ENCODE peak calls at places on chromosomes 3 and 15, in seven cellular contexts. K is neural crest cell, Y is mesothelial cell of epicardium, X is PC-3, N is tibial artery, H is mammary epithelial cell, T is BE2C. U is an unnamed sample.

GRCh38 chr15:39266882-39267281 is 314.0 kb upstream of the THBS1 start:
- DNase-seq in K (no peak), Y (no peak), X (peak; percentile 33), N (no peak), H (no peak), T (no peak), U (no peak)

GRCh38 chr15:38706956-38707355 is 142.3 kb upstream of the RASGRP1 start:
- DNase-seq in K (no peak), Y (no peak), X (peak; percentile 25), N (no peak), H (no peak), T (no peak), U (no peak)

GRCh38 chr15:101454365-101454764 is 35.1 kb downstream of the PCSK6 start:
- DNase-seq in K (no peak), Y (no peak), X (no peak), N (no peak), H (no peak), T (no peak), U (no peak)

GRCh38 chr15:97156739-97157265 is 803.7 kb upstream of the ARRDC4 start:
- DNase-seq in K (no peak), Y (no peak), X (no peak), N (no peak), H (no peak), T (no peak), U (no peak)

GRCh38 chr3:15241341-15241740 is 35.3 kb downstream of the CAPN7 start:
- DNase-seq in K (no peak), Y (no peak), X (peak; percentile 34), N (no peak), H (no peak), T (peak; percentile 34), U (no peak)

GRCh38 chr3:156691920-156692319 is 17.5 kb downstream of the TIPARP start:
- DNase-seq in K (no peak), Y (no peak), X (peak; percentile 67), N (no peak), H (peak; percentile 36), T (no peak), U (no peak)

GRCh38 chr3:66473637-66474036 is 27.2 kb downstream of the LRIG1 start:
- DNase-seq in K (no peak), Y (no peak), X (peak; percentile 7), N (no peak), H (no peak), T (no peak), U (no peak)

GRCh38 chr3:139633511-139633910 is 44.3 kb downstream of the NMNAT3 start:
- DNase-seq in K (no peak), Y (no peak), X (no peak), N (no peak), H (no peak), T (no peak), U (no peak)

GRCh38 chr3:83354205-83354604 is 1592.8 kb upstream of the GBE1 start:
- DNase-seq in K (no peak), Y (no peak), X (no peak), N (no peak), H (no peak), T (no peak), U (no peak)

GRCh38 chr3:14799146-14799545 is 19.6 kb upstream of the FGD5 start:
- DNase-seq in K (no peak), Y (no peak), X (peak; percentile 44), N (no peak), H (no peak), T (no peak), U (no peak)

GRCh38 chr3:195154793-195155535 is 116.0 kb downstream of the XXYLT1 start:
- DNase-seq in K (no peak), Y (peak; percentile 76), X (peak; percentile 88), N (peak; percentile 83), H (peak; percentile 84), T (peak; percentile 90), U (peak; percentile 70)

GRCh38 chr3:139588450-139588849 is 48.9 kb upstream of the RBP1 start:
- DNase-seq in K (no peak), Y (no peak), X (peak; percentile 31), N (no peak), H (peak; percentile 36), T (peak; percentile 63), U (no peak)

GRCh38 chr3:101513419-101513986 is 491 bp upstream of the SENP7 start:
- DNase-seq in K (no peak), Y (no peak), X (no peak), N (no peak), H (no peak), T (no peak), U (no peak)

GRCh38 chr3:105119801-105120340 is 246.8 kb upstream of the ALCAM start:
- DNase-seq in K (no peak), Y (no peak), X (peak; percentile 93), N (no peak), H (peak; percentile 39), T (no peak), U (no peak)

GRCh38 chr15:89299896-89300295 is 34.7 kb downstream of the POLG start:
- DNase-seq in K (no peak), Y (no peak), X (peak; percentile 23), N (no peak), H (no peak), T (no peak), U (no peak)

GRCh38 chr3:181565416-181565815 is 146.3 kb upstream of the SOX2 start:
- DNase-seq in K (no peak), Y (no peak), X (no peak), N (no peak), H (no peak), T (no peak), U (no peak)

GRCh38 chr3:188842628-188843027 is 329.1 kb upstream of the TPRG1 start:
- DNase-seq in K (no peak), Y (no peak), X (no peak), N (no peak), H (peak; percentile 26), T (no peak), U (no peak)

GRCh38 chr15:95346856-95347255 is 983.6 kb upstream of the NR2F2 start:
- DNase-seq in K (no peak), Y (no peak), X (no peak), N (no peak), H (no peak), T (no peak), U (no peak)

GRCh38 chr3:138381950-138382715 is 33.8 kb downstream of the MRAS start:
- DNase-seq in K (no peak), Y (no peak), X (no peak), N (peak; percentile 88), H (peak; percentile 84), T (no peak), U (no peak)

GRCh38 chr3:100761211-100761921 is 52.1 kb downstream of the TFG start:
- DNase-seq in K (no peak), Y (no peak), X (peak; percentile 50), N (no peak), H (no peak), T (no peak), U (no peak)

GRCh38 chr15:53434174-53434678 is 325.2 kb downstream of the WDR72 start:
- DNase-seq in K (no peak), Y (no peak), X (no peak), N (no peak), H (no peak), T (no peak), U (no peak)

GRCh38 chr3:143252931-143253330 is 133.4 kb downstream of the CHST2 start:
- DNase-seq in K (no peak), Y (no peak), X (no peak), N (no peak), H (peak; percentile 12), T (no peak), U (no peak)

GRCh38 chr15:32130823-32131222 is 100.5 kb downstream of the CHRNA7 start:
- DNase-seq in K (no peak), Y (no peak), X (no peak), N (no peak), H (no peak), T (no peak), U (no peak)

GRCh38 chr3:140403559-140403958 is 274.3 kb upstream of the TRIM42 start:
- DNase-seq in K (no peak), Y (no peak), X (no peak), N (no peak), H (no peak), T (no peak), U (no peak)

GRCh38 chr3:143595456-143596077 is 252.7 kb downstream of the SLC9A9 start:
- DNase-seq in K (no peak), Y (no peak), X (no peak), N (no peak), H (no peak), T (no peak), U (no peak)

GRCh38 chr15:80977627-80978036 is 12.0 kb downstream of the MESD start:
- DNase-seq in K (peak; percentile 63), Y (peak; percentile 58), X (peak; percentile 43), N (peak; percentile 75), H (no peak), T (peak; percentile 48), U (no peak)

GRCh38 chr15:47983533-47983932 is 137.3 kb upstream of the SLC24A5 start:
- DNase-seq in K (no peak), Y (no peak), X (peak; percentile 13), N (no peak), H (no peak), T (no peak), U (no peak)
- TF ChIP-seq CTCF in K (no peak), Y (no peak), X (peak; percentile 40), N (no peak), H (peak; percentile 36), T (no peak), U (no peak)

GRCh38 chr3:23800731-23801130 is 5.0 kb upstream of the UBE2E1 start:
- DNase-seq in K (no peak), Y (no peak), X (peak; percentile 50), N (no peak), H (no peak), T (no peak), U (no peak)
- TF ChIP-seq CTCF in K (no peak), Y (no peak), X (peak; percentile 47), N (peak; percentile 25), H (peak; percentile 23), T (peak; percentile 22), U (no peak)

DNA sequence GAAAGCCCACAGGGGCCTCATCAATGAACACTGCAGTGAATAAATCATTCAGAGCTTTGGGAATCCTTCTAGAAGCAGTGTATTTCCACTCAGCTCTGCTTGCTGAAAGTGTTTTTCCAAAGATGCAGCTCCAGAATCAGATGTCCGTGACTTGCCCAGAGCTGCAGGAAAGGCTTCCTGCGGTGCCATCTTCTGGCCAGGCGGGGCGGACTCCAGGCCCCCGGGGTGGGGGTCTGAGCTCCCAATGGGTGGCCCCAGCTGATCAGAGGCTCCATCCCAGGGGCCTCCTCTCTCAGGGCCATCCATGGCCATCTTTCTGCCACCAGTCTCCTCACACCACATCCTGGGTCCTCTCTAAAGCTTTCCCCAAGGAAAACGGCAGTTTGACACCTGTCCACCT is 81.5 kb downstream of the C3orf70 start:
- DNase-seq in K (no peak), Y (no peak), X (no peak), N (no peak), H (no peak), T (no peak), U (no peak)
- TF ChIP-seq CTCF in K (no peak), Y (no peak), X (peak; percentile 10), N (no peak), H (no peak), T (peak; percentile 27), U (no peak)

DNA sequence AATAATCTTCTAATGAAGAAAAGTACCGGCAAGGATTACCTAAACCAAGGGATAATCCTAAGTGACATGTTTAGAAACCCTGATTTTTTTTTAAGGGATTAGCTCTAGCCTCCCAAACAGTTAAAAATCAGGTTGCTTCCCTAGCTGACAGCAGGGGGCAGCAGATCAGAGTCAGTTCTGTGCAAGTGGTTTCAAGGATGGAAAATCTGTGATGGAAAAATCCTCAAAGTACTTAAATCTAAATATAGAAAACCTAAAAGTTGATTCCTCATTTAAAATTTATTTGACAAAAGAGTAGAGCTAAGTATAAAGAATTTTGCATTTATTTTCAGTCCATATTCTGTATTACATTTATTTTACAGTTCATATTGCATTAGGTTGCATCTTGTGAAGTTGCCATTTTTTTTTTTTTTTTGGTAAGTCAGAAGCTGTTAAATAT is 107.6 kb downstream of the PEX5L start:
- DNase-seq in K (peak; percentile 64), Y (peak; percentile 56), X (peak; percentile 73), N (no peak), H (peak; percentile 30), T (peak; percentile 63), U (no peak)
- TF ChIP-seq CTCF in K (peak; percentile 89), Y (peak; percentile 69), X (peak; percentile 92), N (peak; percentile 39), H (peak; percentile 81), T (peak; percentile 91), U (no peak)